ENCODE peak calls at places on chromosome 20, in ten cellular contexts. D, U, K, L, A, N, X, Y, I and Q are unnamed samples.

GRCh38 chr20:6120491-6120988 is 2.3 kb downstream of the FERMT1 start:
- DNase-seq in D (no peak), U (no peak), K (no peak), L (no peak), A (no peak), N (no peak), X (no peak), Y (no peak), I (no peak), Q (no peak)

GRCh38 chr20:32966881-32967781 is 37.1 kb downstream of the SUN5 start:
- DNase-seq in D (peak; percentile 61), U (no peak), K (no peak), L (peak; percentile 53), A (no peak), N (peak; percentile 25), X (peak; percentile 26), Y (no peak), I (no peak), Q (peak; percentile 19)

GRCh38 chr20:11469795-11470495 is 447.7 kb upstream of the BTBD3 start:
- DNase-seq in D (no peak), U (no peak), K (no peak), L (no peak), A (no peak), N (no peak), X (no peak), Y (no peak), I (no peak), Q (no peak)

GRCh38 chr20:61450549-61450948 is 198.5 kb downstream of the CDH4 start:
- DNase-seq in D (no peak), U (no peak), K (no peak), L (no peak), A (no peak), N (no peak), X (no peak), Y (no peak), I (no peak), Q (no peak)

GRCh38 chr20:8330785-8331699 is 199.0 kb downstream of the PLCB1 start:
- DNase-seq in D (no peak), U (no peak), K (no peak), L (no peak), A (no peak), N (no peak), X (no peak), Y (no peak), I (no peak), Q (no peak)

GRCh38 chr20:15887387-15887786 is 685.9 kb downstream of the KIF16B start:
- DNase-seq in D (no peak), U (no peak), K (no peak), L (no peak), A (no peak), N (no peak), X (no peak), Y (no peak), I (no peak), Q (no peak)

GRCh38 chr20:3923818-3924217 is 34.6 kb downstream of the PANK2 start:
- DNase-seq in D (no peak), U (no peak), K (no peak), L (no peak), A (peak; percentile 77), N (no peak), X (no peak), Y (no peak), I (no peak), Q (no peak)

GRCh38 chr20:47198254-47198671 is 158.2 kb downstream of the ZMYND8 start:
- DNase-seq in D (no peak), U (no peak), K (no peak), L (no peak), A (peak; percentile 34), N (no peak), X (no peak), Y (no peak), I (no peak), Q (no peak)

GRCh38 chr20:61057313-61058171 is 194.5 kb upstream of the CDH4 start:
- DNase-seq in D (no peak), U (no peak), K (no peak), L (no peak), A (no peak), N (peak; percentile 15), X (peak; percentile 50), Y (no peak), I (no peak), Q (no peak)

GRCh38 chr20:8152183-8152582 is 20.1 kb downstream of the PLCB1 start:
- DNase-seq in D (no peak), U (no peak), K (no peak), L (no peak), A (peak; percentile 65), N (no peak), X (no peak), Y (no peak), I (no peak), Q (no peak)

GRCh38 chr20:37291724-37292126 is 2.3 kb downstream of the MANBAL start:
- DNase-seq in D (no peak), U (no peak), K (no peak), L (no peak), A (no peak), N (no peak), X (no peak), Y (no peak), I (no peak), Q (no peak)

GRCh38 chr20:37295001-37295400 is 5.5 kb downstream of the MANBAL start:
- DNase-seq in D (no peak), U (peak; percentile 41), K (no peak), L (no peak), A (peak; percentile 99), N (no peak), X (peak; percentile 87), Y (no peak), I (no peak), Q (no peak)

GRCh38 chr20:37294262-37294981 is 5.0 kb downstream of the MANBAL start:
- DNase-seq in D (no peak), U (no peak), K (no peak), L (no peak), A (peak; percentile 77), N (no peak), X (no peak), Y (no peak), I (no peak), Q (no peak)

GRCh38 chr20:37295595-37295994 is 6.1 kb downstream of the MANBAL start:
- DNase-seq in D (no peak), U (no peak), K (peak; percentile 63), L (no peak), A (no peak), N (no peak), X (no peak), Y (no peak), I (no peak), Q (peak; percentile 63)

GRCh38 chr20:37293301-37293943 is 4.0 kb downstream of the MANBAL start:
- DNase-seq in D (no peak), U (no peak), K (no peak), L (no peak), A (no peak), N (no peak), X (no peak), Y (no peak), I (no peak), Q (no peak)
- H3K27ac ChIP-seq in D (no peak overlapping the region), U (peak overlapping the region; percentile 82), K (no peak overlapping the region), L (no peak overlapping the region), A (peak overlapping the region; percentile 45), N (peak overlapping the region; percentile 81), X (peak overlapping the region; percentile 98), Y (peak overlapping the region; percentile 80), I (peak overlapping the region; percentile 22), Q (no peak overlapping the region)

GRCh38 chr20:50806126-50806768 is 11.4 kb downstream of the BCAS4 start:
- DNase-seq in D (no peak), U (no peak), K (no peak), L (no peak), A (no peak), N (no peak), X (no peak), Y (no peak), I (no peak), Q (no peak)
- H3K4me1 ChIP-seq in D (peaks cover 31% of the 10 kb centered on the region), U (no peaks in the 10 kb centered on the region), K (no peaks in the 10 kb centered on the region), L (peaks cover 12% of the 10 kb centered on the region), A (no peaks in the 10 kb centered on the region), N (no peaks in the 10 kb centered on the region), X (no peaks in the 10 kb centered on the region), Y (no peaks in the 10 kb centered on the region), I (no peaks in the 10 kb centered on the region), Q (no peaks in the 10 kb centered on the region)

GRCh38 chr20:58542411-58543095 is 27.4 kb upstream of the APCDD1L start:
- DNase-seq in D (no peak), U (no peak), K (no peak), L (no peak), A (peak; percentile 36), N (peak; percentile 25), X (peak; percentile 38), Y (no peak), I (peak; percentile 14), Q (no peak)
- H3K27ac ChIP-seq in D (no peak overlapping the region), U (no peak overlapping the region), K (no peak overlapping the region), L (no peak overlapping the region), A (peak overlapping the region; percentile 41), N (no peak overlapping the region), X (no peak overlapping the region), Y (no peak overlapping the region), I (no peak overlapping the region), Q (no peak overlapping the region)

GRCh38 chr20:53874104-53874503 is 196.3 kb downstream of the BCAS1 start:
- DNase-seq in D (no peak), U (no peak), K (no peak), L (no peak), A (no peak), N (no peak), X (no peak), Y (no peak), I (no peak), Q (no peak)

GRCh38 chr20:53871541-53871940 is 198.9 kb downstream of the BCAS1 start:
- DNase-seq in D (no peak), U (no peak), K (no peak), L (no peak), A (no peak), N (no peak), X (no peak), Y (no peak), I (no peak), Q (no peak)

GRCh38 chr20:53873249-53873642 is 197.1 kb downstream of the BCAS1 start:
- DNase-seq in D (no peak), U (no peak), K (no peak), L (no peak), A (no peak), N (no peak), X (no peak), Y (no peak), I (no peak), Q (no peak)

GRCh38 chr20:53872081-53872541 is 198.3 kb downstream of the BCAS1 start:
- DNase-seq in D (no peak), U (no peak), K (no peak), L (no peak), A (no peak), N (no peak), X (no peak), Y (no peak), I (no peak), Q (no peak)

DNA sequence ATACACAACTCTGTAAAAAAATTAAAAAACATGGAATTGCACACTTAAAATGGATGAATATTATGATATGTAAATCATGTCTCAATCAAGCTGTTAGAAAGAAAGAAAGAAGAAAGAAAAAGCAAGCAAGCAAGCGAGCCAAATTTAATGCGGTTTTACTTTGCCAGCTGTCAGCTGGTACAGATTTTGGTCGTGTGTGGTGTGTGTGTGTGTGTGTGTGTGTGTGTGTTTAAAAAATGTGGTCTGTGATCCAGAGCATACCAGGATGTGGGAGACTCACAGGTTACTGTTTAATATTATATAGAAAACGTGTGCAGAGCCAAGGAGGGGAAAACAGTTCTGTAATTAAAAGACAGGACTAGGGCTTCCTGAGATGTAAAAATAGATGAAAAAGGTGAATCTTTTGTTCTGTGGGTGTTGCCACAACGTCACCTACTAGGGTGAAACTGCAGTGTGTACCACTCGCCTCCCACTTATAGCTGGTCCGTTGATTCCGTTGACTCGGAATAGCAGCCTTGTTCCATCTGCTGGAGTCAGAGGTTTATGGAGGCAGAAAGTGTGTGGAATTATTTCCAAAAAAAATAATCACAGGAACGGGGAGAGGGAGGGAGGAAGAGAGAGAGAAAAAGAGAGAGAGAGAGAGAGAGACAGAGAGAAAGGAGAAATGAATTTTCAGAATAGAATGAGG is 197.7 kb downstream of the BCAS1 start:
- DNase-seq in D (peak; percentile 55), U (no peak), K (no peak), L (peak; percentile 33), A (peak; percentile 30), N (no peak), X (no peak), Y (no peak), I (no peak), Q (no peak)
- H3K4me1 ChIP-seq in D (peaks cover 52% of the 10 kb centered on the region), U (no peaks in the 10 kb centered on the region), K (peaks cover 48% of the 10 kb centered on the region), L (peaks cover 41% of the 10 kb centered on the region), A (peaks cover 15% of the 10 kb centered on the region), N (peaks cover 34% of the 10 kb centered on the region), X (peaks cover 10% of the 10 kb centered on the region), Y (peaks cover 4% of the 10 kb centered on the region), I (no peaks in the 10 kb centered on the region), Q (peaks cover 5% of the 10 kb centered on the region)